ENCODE peak calls at places on chromosomes 5 and 9, in six cellular contexts. X, T, S, W, N and U are unnamed samples.
A peak's percentile ranks its signal among the peaks of the same experiment; 100 is the strongest.

GRCh38 chr5:81344736-81345135 is 43.3 kb downstream of the ZCCHC9 start:
- DNase-seq in X (no peak), W (no peak), S (no peak), T (no peak), N (no peak), U (no peak)

GRCh38 chr5:39547548-39548154 is 122.9 kb upstream of the DAB2 start:
- DNase-seq in X (peak; percentile 98), T (no peak), S (no peak), N (peak; percentile 39), W (peak; percentile 16), U (peak; percentile 76)

GRCh38 chr9:93354451-93354850 is 97.0 kb upstream of the FAM120A start:
- DNase-seq in T (no peak), N (no peak), S (no peak), X (no peak), W (no peak), U (no peak)

GRCh38 chr9:95230046-95230445 is 87.5 kb downstream of the FANCC start:
- DNase-seq in W (no peak), S (no peak), T (no peak), X (no peak), N (no peak), U (no peak)

GRCh38 chr5:97041239-97041638 is 101.2 kb downstream of the LIX1 start:
- DNase-seq in W (no peak), T (no peak), N (no peak), X (peak; percentile 13), S (no peak), U (no peak)

GRCh38 chr5:128551476-128551875 is 13.4 kb upstream of the FBN2 start:
- DNase-seq in W (no peak), N (no peak), X (no peak), T (no peak), S (no peak), U (no peak)

GRCh38 chr9:137276757-137277328 is 683 bp upstream of the TOR4A start:
- DNase-seq in X (peak; percentile 74), N (no peak), W (peak; percentile 53), S (no peak), T (no peak), U (peak; percentile 37)

GRCh38 chr9:121305269-121305994 is 37.5 kb downstream of the GSN start:
- DNase-seq in S (no peak), W (no peak), X (peak; percentile 41), T (no peak), N (no peak), U (peak; percentile 39)

GRCh38 chr5:7464182-7464581 is 68.2 kb downstream of the ADCY2 start:
- DNase-seq in X (no peak), S (no peak), N (no peak), T (no peak), W (no peak), U (no peak)

GRCh38 chr5:5360878-5361520 is 61.5 kb upstream of the ICE1 start:
- DNase-seq in S (no peak), X (no peak), W (no peak), T (no peak), N (no peak), U (no peak)

GRCh38 chr5:83589786-83590185 is 118.2 kb downstream of the VCAN start:
- DNase-seq in X (no peak), N (no peak), S (no peak), T (no peak), W (no peak), U (no peak)

GRCh38 chr5:139692605-139693340 is 44.6 kb downstream of the CXXC5 start:
- DNase-seq in N (no peak), X (no peak), T (no peak), W (no peak), S (no peak), U (no peak)

GRCh38 chr9:14842269-14842668 is 68.0 kb downstream of the FREM1 start:
- DNase-seq in N (no peak), X (no peak), S (no peak), T (no peak), W (no peak), U (no peak)

GRCh38 chr9:75064307-75065025 is 23.5 kb downstream of the NMRK1 start:
- DNase-seq in S (peak; percentile 36), X (peak; percentile 79), T (no peak), W (no peak), N (no peak), U (peak; percentile 68)

GRCh38 chr5:93658044-93658443 is 75.0 kb downstream of the NR2F1 start:
- DNase-seq in X (peak; percentile 70), T (no peak), S (no peak), W (no peak), N (no peak), U (peak; percentile 18)

DNA sequence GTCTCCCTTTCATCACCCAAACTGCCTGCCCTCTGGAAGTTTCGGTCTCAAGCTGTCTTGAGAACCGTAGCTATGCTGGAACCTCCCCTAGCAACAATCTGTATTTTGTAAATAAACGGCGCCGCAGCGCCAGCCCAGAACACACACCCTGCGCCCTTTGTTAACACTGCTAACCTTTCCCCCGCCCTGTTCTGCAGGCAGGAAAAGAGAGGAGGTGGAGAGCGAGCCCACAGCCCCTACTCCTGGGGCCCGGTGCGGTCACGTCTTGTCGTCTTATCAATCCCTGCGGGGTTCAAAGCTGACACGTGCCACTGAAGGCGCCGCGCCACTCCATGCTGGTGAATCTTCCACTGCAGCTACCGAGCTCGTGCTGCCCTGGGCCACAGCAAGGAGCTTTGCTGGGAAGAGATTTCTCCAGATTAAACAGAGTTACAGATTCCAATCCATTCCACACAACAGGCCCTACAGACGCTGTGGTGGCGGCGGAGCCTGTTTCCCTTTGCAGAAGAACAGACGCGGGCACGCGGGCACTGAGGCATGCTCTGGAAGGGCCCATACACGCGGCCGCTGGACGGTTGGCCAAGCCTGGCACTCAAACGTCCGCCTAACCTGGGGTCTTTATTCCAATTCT is 25.3 kb downstream of the ZDHHC11B start:
- DNase-seq in X (peak; percentile 13), N (peak; percentile 5), T (no peak), W (peak; percentile 27), S (no peak), U (peak; percentile 15)
- TF ChIP-seq CTCF in X (no peak), N (no peak), T (no peak), W (no peak), S (no peak), U (no peak)

GRCh38 chr5:154575869-154576806 is 98.1 kb upstream of the HAND1 start:
- DNase-seq in N (no peak), W (peak; percentile 69), X (no peak), S (no peak), T (peak; percentile 41), U (no peak)
- TF ChIP-seq CTCF in N (no peak), W (peak; percentile 50), X (no peak), S (no peak), T (no peak), U (no peak)

DNA sequence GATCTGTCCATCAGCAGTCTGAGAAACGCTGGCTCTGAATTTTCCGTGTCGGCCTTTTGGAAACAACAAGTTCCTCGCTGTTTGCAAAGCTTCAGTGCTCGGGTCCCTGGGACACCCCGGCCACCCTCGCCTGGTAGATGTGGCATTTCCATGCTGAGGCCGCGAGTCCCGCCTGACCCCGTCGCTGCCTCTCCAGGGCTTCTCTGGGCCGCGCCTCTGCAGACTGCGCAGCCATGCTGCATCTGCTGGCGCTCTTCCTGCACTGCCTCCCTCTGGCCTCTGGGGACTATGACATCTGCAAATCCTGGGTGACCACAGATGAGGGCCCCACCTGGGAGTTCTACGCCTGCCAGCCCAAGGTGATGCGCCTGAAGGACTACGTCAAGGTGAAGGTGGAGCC is 4.7 kb downstream of the NTNG2 start:
- DNase-seq in T (no peak), X (no peak), W (no peak), N (no peak), S (no peak), U (no peak)
- TF ChIP-seq CTCF in T (peak; percentile 7), X (no peak), W (no peak), N (peak; percentile 9), S (peak; percentile 23), U (no peak)

DNA sequence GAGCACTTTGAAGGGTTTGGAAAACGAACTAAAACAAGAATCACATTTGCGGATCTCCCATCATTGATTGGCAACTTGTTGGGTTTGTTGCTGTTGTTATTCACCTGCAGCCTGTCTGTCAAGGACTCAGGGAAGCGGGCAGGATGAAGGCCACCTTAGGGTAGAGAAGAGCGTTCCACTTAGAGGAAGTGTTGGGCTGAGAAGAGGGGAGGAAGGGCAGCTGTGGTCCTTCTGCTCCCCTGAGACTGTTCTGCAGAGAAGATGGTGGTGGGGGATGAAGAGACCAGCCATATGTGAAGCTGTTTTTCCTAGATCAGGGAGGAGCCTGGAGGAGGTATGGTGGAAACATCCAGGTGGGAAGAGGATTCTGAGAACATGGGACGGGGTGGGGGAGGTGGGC is 70.6 kb upstream of the CPEB4 start:
- DNase-seq in S (no peak), W (no peak), N (no peak), T (no peak), X (no peak), U (no peak)
- TF ChIP-seq CTCF in S (no peak), W (no peak), N (no peak), T (no peak), X (no peak), U (no peak)

GRCh38 chr5:61167382-61167781 is 5.1 kb upstream of the SMIM15 start:
- DNase-seq in N (peak; percentile 16), S (no peak), X (peak; percentile 70), W (peak; percentile 49), T (peak; percentile 43), U (peak; percentile 55)
- TF ChIP-seq CTCF in N (peak; percentile 36), S (peak; percentile 53), X (peak; percentile 46), W (peak; percentile 25), T (no peak), U (peak; percentile 48)